ENCODE peak calls at places on chromosomes 3 and 15, in six cellular contexts. One of them, this sample, is unnamed.

GRCh38 chr3:114363554-114364202 is 69.8 kb downstream of the TIGIT start:
- DNase-seq in fibroblast of lung: peak; percentile 66
- DNase-seq in lung: no peak
- DNase-seq in NT2/D1: no peak
- DNase-seq in gastrocnemius medialis: no peak
- DNase-seq in BJ: peak; percentile 37
- DNase-seq in this sample: no peak

GRCh38 chr15:59339252-59339672 is 33.4 kb downstream of the MYO1E start:
- DNase-seq in lung: no peak
- DNase-seq in fibroblast of lung: peak; percentile 49
- DNase-seq in NT2/D1: no peak
- DNase-seq in BJ: no peak
- DNase-seq in gastrocnemius medialis: no peak
- DNase-seq in this sample: no peak

GRCh38 chr3:64539451-64540196 is 148.2 kb downstream of the ADAMTS9 start:
- DNase-seq in BJ: peak; percentile 71
- DNase-seq in NT2/D1: no peak
- DNase-seq in lung: no peak
- DNase-seq in fibroblast of lung: peak; percentile 97
- DNase-seq in gastrocnemius medialis: peak; percentile 26
- DNase-seq in this sample: no peak

GRCh38 chr3:150430272-150430671 is 22.2 kb downstream of the TSC22D2 start:
- DNase-seq in NT2/D1: no peak
- DNase-seq in fibroblast of lung: no peak
- DNase-seq in BJ: no peak
- DNase-seq in gastrocnemius medialis: no peak
- DNase-seq in lung: no peak
- DNase-seq in this sample: no peak

GRCh38 chr15:47688573-47689086 is 28.7 kb upstream of the SEMA6D start:
- DNase-seq in gastrocnemius medialis: no peak
- DNase-seq in fibroblast of lung: peak; percentile 89
- DNase-seq in NT2/D1: no peak
- DNase-seq in BJ: peak; percentile 9
- DNase-seq in lung: no peak
- DNase-seq in this sample: no peak

GRCh38 chr15:45346381-45346780 is 32.0 kb downstream of the GATM start:
- DNase-seq in fibroblast of lung: no peak
- DNase-seq in NT2/D1: no peak
- DNase-seq in gastrocnemius medialis: no peak
- DNase-seq in lung: no peak
- DNase-seq in BJ: no peak
- DNase-seq in this sample: no peak

GRCh38 chr3:130490246-130490645 is 26.7 kb upstream of the COL6A6 start:
- DNase-seq in NT2/D1: no peak
- DNase-seq in fibroblast of lung: no peak
- DNase-seq in gastrocnemius medialis: no peak
- DNase-seq in BJ: no peak
- DNase-seq in lung: no peak
- DNase-seq in this sample: no peak

GRCh38 chr15:32774022-32774421 is 56.2 kb downstream of the GREM1 start:
- DNase-seq in BJ: peak; percentile 97
- DNase-seq in gastrocnemius medialis: no peak
- DNase-seq in fibroblast of lung: peak; percentile 62
- DNase-seq in NT2/D1: no peak
- DNase-seq in lung: no peak
- DNase-seq in this sample: no peak

GRCh38 chr3:22621205-22621809 is 581.8 kb upstream of the UBE2E2 start:
- DNase-seq in gastrocnemius medialis: no peak
- DNase-seq in fibroblast of lung: no peak
- DNase-seq in lung: no peak
- DNase-seq in NT2/D1: no peak
- DNase-seq in BJ: no peak
- DNase-seq in this sample: no peak
- H3K36me3 ChIP-seq in gastrocnemius medialis: no peaks in the 10 kb centered on the region
- H3K36me3 ChIP-seq in fibroblast of lung: no peaks in the 10 kb centered on the region
- H3K36me3 ChIP-seq in lung: no peaks in the 10 kb centered on the region
- H3K36me3 ChIP-seq in NT2/D1: no peaks in the 10 kb centered on the region
- H3K36me3 ChIP-seq in BJ: no peaks in the 10 kb centered on the region
- H3K36me3 ChIP-seq in this sample: no peaks in the 10 kb centered on the region

GRCh38 chr3:100603449-100603848 is 6.0 kb upstream of the ADGRG7 start:
- DNase-seq in BJ: no peak
- DNase-seq in gastrocnemius medialis: no peak
- DNase-seq in fibroblast of lung: peak; percentile 24
- DNase-seq in NT2/D1: peak; percentile 39
- DNase-seq in lung: no peak
- DNase-seq in this sample: no peak
- H3K4me3 ChIP-seq in BJ: no peak overlapping the region
- H3K4me3 ChIP-seq in gastrocnemius medialis: no peak overlapping the region
- H3K4me3 ChIP-seq in fibroblast of lung: no peak overlapping the region
- H3K4me3 ChIP-seq in NT2/D1: no peak overlapping the region
- H3K4me3 ChIP-seq in lung: no peak overlapping the region
- H3K4me3 ChIP-seq in this sample: peak overlapping the region; percentile 23

GRCh38 chr15:90782450-90782849 is 65.3 kb downstream of the BLM start:
- DNase-seq in gastrocnemius medialis: no peak
- DNase-seq in BJ: no peak
- DNase-seq in fibroblast of lung: no peak
- DNase-seq in lung: no peak
- DNase-seq in NT2/D1: no peak
- DNase-seq in this sample: no peak
- H3K36me3 ChIP-seq in gastrocnemius medialis: no peaks in the 10 kb centered on the region
- H3K36me3 ChIP-seq in BJ: no peaks in the 10 kb centered on the region
- H3K36me3 ChIP-seq in fibroblast of lung: no peaks in the 10 kb centered on the region
- H3K36me3 ChIP-seq in lung: no peaks in the 10 kb centered on the region
- H3K36me3 ChIP-seq in NT2/D1: peaks cover 26% of the 10 kb centered on the region
- H3K36me3 ChIP-seq in this sample: no peaks in the 10 kb centered on the region

GRCh38 chr15:78937132-78937739 is 7.6 kb downstream of the CTSH start:
- DNase-seq in fibroblast of lung: no peak
- DNase-seq in BJ: no peak
- DNase-seq in lung: no peak
- DNase-seq in NT2/D1: no peak
- DNase-seq in gastrocnemius medialis: peak; percentile 25
- DNase-seq in this sample: no peak
- H3K4me3 ChIP-seq in fibroblast of lung: no peak overlapping the region
- H3K4me3 ChIP-seq in BJ: no peak overlapping the region
- H3K4me3 ChIP-seq in lung: no peak overlapping the region
- H3K4me3 ChIP-seq in NT2/D1: no peak overlapping the region
- H3K4me3 ChIP-seq in gastrocnemius medialis: no peak overlapping the region
- H3K4me3 ChIP-seq in this sample: no peak overlapping the region

GRCh38 chr3:184333700-184334099 is 3.7 kb upstream of the FAM131A start:
- DNase-seq in fibroblast of lung: no peak
- DNase-seq in lung: no peak
- DNase-seq in BJ: no peak
- DNase-seq in NT2/D1: no peak
- DNase-seq in gastrocnemius medialis: no peak
- DNase-seq in this sample: no peak
- H3K36me3 ChIP-seq in fibroblast of lung: peaks cover 26% of the 10 kb centered on the region
- H3K36me3 ChIP-seq in lung: peaks cover 40% of the 10 kb centered on the region
- H3K36me3 ChIP-seq in BJ: peaks cover 32% of the 10 kb centered on the region
- H3K36me3 ChIP-seq in NT2/D1: peaks cover 81% of the 10 kb centered on the region
- H3K36me3 ChIP-seq in gastrocnemius medialis: peaks cover 64% of the 10 kb centered on the region
- H3K36me3 ChIP-seq in this sample: peaks cover 29% of the 10 kb centered on the region

GRCh38 chr15:60392986-60393811 is 4.6 kb downstream of the ANXA2 start:
- DNase-seq in NT2/D1: no peak
- DNase-seq in lung: peak; percentile 83
- DNase-seq in fibroblast of lung: peak; percentile 98
- DNase-seq in gastrocnemius medialis: peak; percentile 79
- DNase-seq in BJ: peak; percentile 98
- DNase-seq in this sample: no peak

GRCh38 chr15:60396100-60396499 is 1.7 kb downstream of the ANXA2 start:
- DNase-seq in NT2/D1: no peak
- DNase-seq in fibroblast of lung: no peak
- DNase-seq in BJ: no peak
- DNase-seq in lung: peak; percentile 42
- DNase-seq in gastrocnemius medialis: no peak
- DNase-seq in this sample: no peak

GRCh38 chr15:60396964-60397771 is 618 bp downstream of the ANXA2 start:
- DNase-seq in NT2/D1: no peak
- DNase-seq in fibroblast of lung: peak; percentile 71
- DNase-seq in lung: peak; percentile 74
- DNase-seq in BJ: no peak
- DNase-seq in gastrocnemius medialis: peak; percentile 83
- DNase-seq in this sample: peak; percentile 73

GRCh38 chr15:60396560-60396963 is 1.2 kb downstream of the ANXA2 start:
- DNase-seq in fibroblast of lung: no peak
- DNase-seq in NT2/D1: no peak
- DNase-seq in BJ: no peak
- DNase-seq in gastrocnemius medialis: no peak
- DNase-seq in lung: no peak
- DNase-seq in this sample: no peak

DNA sequence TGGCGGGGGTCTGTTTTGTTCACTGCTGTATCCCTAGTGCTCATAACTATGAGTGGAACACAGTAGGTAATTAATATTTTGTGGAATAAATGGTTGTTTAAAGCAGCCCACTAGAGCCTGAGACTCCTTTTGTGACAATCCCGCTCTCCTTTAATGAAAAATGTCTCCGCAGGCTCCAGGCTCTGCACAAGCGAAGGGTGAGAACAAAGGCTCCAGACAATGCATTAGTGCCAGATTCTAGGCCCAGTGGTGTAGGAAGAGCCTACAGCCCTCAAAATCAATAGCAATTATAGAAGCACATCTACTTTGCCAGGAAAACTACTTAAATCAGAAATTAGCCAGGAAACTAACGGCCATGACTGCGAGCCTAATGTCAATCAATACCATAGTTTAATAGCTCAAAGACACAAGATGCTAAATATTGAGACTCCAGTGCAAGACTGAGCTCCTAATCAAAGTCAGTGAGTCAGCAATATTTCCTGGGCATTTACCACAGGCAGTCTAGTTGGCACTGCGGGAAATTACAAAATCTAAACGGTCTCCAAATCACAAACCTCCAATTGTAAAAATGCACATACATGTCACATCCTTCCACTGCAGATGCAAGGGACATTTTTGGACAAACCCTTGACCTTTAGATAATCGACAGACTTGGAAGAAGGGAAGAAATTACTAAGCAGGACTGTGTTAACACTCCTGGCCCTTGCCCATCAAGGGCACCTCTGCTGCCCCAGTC is 2.3 kb downstream of the ANXA2 start:
- DNase-seq in fibroblast of lung: no peak
- DNase-seq in NT2/D1: no peak
- DNase-seq in lung: no peak
- DNase-seq in BJ: no peak
- DNase-seq in gastrocnemius medialis: no peak
- DNase-seq in this sample: no peak
- H3K4me3 ChIP-seq in fibroblast of lung: peak overlapping the region; percentile 80
- H3K4me3 ChIP-seq in NT2/D1: no peak overlapping the region
- H3K4me3 ChIP-seq in lung: no peak overlapping the region
- H3K4me3 ChIP-seq in BJ: peak overlapping the region; percentile 98
- H3K4me3 ChIP-seq in gastrocnemius medialis: peak overlapping the region; percentile 95
- H3K4me3 ChIP-seq in this sample: no peak overlapping the region

DNA sequence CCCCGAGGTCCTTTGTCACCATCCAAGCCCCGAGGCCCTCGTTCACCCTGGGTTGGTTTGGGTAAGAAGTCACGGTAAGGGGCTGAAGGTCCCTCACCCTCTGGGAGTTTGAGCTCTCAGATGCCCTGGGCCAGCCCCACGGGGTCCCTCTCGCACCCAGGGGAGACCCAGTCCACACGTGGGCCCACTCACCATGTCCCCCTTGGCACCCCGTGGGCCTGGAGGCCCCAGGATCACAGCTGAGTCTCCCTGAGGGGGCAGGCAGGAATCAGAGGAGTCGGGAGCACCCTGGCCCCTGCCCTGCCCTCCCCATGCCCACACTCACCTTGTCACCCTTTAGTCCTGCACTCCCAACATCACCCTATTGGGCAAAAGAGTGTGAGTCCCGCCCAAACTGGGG is 5.8 kb upstream of the UCN2 start:
- DNase-seq in lung: no peak
- DNase-seq in NT2/D1: no peak
- DNase-seq in fibroblast of lung: no peak
- DNase-seq in BJ: no peak
- DNase-seq in gastrocnemius medialis: no peak
- DNase-seq in this sample: no peak
- H3K36me3 ChIP-seq in lung: no peaks in the 10 kb centered on the region
- H3K36me3 ChIP-seq in NT2/D1: peaks cover 98% of the 10 kb centered on the region
- H3K36me3 ChIP-seq in fibroblast of lung: peaks cover 2% of the 10 kb centered on the region
- H3K36me3 ChIP-seq in BJ: peaks cover 37% of the 10 kb centered on the region
- H3K36me3 ChIP-seq in gastrocnemius medialis: peaks cover 3% of the 10 kb centered on the region
- H3K36me3 ChIP-seq in this sample: no peaks in the 10 kb centered on the region

GRCh38 chr15:58066042-58066867 is 744 bp upstream of the ALDH1A2 start:
- DNase-seq in NT2/D1: no peak
- DNase-seq in lung: peak; percentile 64
- DNase-seq in gastrocnemius medialis: peak; percentile 31
- DNase-seq in BJ: no peak
- DNase-seq in fibroblast of lung: peak; percentile 43
- DNase-seq in this sample: peak; percentile 43
- H3K4me3 ChIP-seq in NT2/D1: peak overlapping the region; percentile 64
- H3K4me3 ChIP-seq in lung: peak overlapping the region; percentile 18
- H3K4me3 ChIP-seq in gastrocnemius medialis: peak overlapping the region; percentile 62
- H3K4me3 ChIP-seq in BJ: peak overlapping the region; percentile 33
- H3K4me3 ChIP-seq in fibroblast of lung: peak overlapping the region; percentile 38
- H3K4me3 ChIP-seq in this sample: no peak overlapping the region